ENCODE peak calls at places on chromosomes 3 and 15, in four cellular contexts. L is astrocyte, J is GM12865, C is fibroblast of mammary gland. X is an unnamed sample.

GRCh38 chr3:143226678-143227291 is 107.2 kb downstream of the CHST2 start:
- DNase-seq in L (no peak), J (no peak), C (no peak), X (no peak)

GRCh38 chr3:148873270-148873927 is 8.3 kb downstream of the CPA3 start:
- DNase-seq in L (peak), J (no peak), C (no peak), X (no peak)

GRCh38 chr3:49132437-49133225 is at the start of gene LAMB2:
- DNase-seq in L (peak), J (no peak), C (peak), X (peak)

GRCh38 chr3:72995337-72995736 is 1.3 kb upstream of the PPP4R2 start:
- DNase-seq in L (no peak), J (no peak), C (no peak), X (no peak)

GRCh38 chr3:123036352-123037014 is 8.9 kb upstream of the SEMA5B start:
- DNase-seq in L (no peak), J (no peak), C (peak), X (no peak)

GRCh38 chr15:41650806-41651205 is 9.4 kb upstream of the MGA start:
- DNase-seq in L (no peak), J (no peak), C (no peak), X (no peak)

GRCh38 chr3:59212128-59212764 is 162.4 kb upstream of the CFAP20DC start:
- DNase-seq in L (peak), J (peak), C (peak), X (no peak)

GRCh38 chr3:71345429-71346027 is 238.0 kb downstream of the FOXP1 start:
- DNase-seq in L (no peak), J (no peak), C (peak), X (no peak)

GRCh38 chr15:90400759-90401314 is 12.8 kb downstream of the IQGAP1 start:
- DNase-seq in L (peak), J (peak), C (peak), X (peak)

GRCh38 chr3:64848822-64849221 is 161.0 kb upstream of the ADAMTS9 start:
- DNase-seq in L (no peak), J (no peak), C (peak), X (no peak)

GRCh38 chr15:66151809-66152208 is 101.7 kb downstream of the MEGF11 start:
- DNase-seq in L (no peak), J (no peak), C (no peak), X (no peak)

GRCh38 chr3:75321060-75321459 is 343.1 kb upstream of the FRG2C start:
- DNase-seq in L (no peak), J (no peak), C (no peak), X (no peak)

GRCh38 chr3:125313060-125313635 is 62.0 kb downstream of the ZNF148 start:
- DNase-seq in L (peak), J (no peak), C (peak), X (no peak)

GRCh38 chr3:19652336-19652735 is 281.7 kb downstream of the EFHB start:
- DNase-seq in L (no peak), J (no peak), C (no peak), X (no peak)

GRCh38 chr3:89971329-89971728 is 863.9 kb downstream of the EPHA3 start:
- DNase-seq in L (no peak), J (no peak), C (no peak), X (no peak)

GRCh38 chr15:58462973-58463663 is 31.3 kb downstream of the LIPC start:
- DNase-seq in L (no peak), J (no peak), C (no peak), X (no peak)

GRCh38 chr15:38176155-38176554 is 76.5 kb upstream of the SPRED1 start:
- DNase-seq in L (peak), J (peak), C (peak), X (no peak)

GRCh38 chr15:96336643-96337353 is 6.3 kb downstream of the NR2F2 start:
- DNase-seq in L (peak), J (no peak), C (peak), X (no peak)

GRCh38 chr3:16897254-16897926 is 12.6 kb downstream of the PLCL2 start:
- DNase-seq in L (no peak), J (peak), C (peak), X (no peak)

GRCh38 chr3:186823391-186823790 is 17.1 kb upstream of the RFC4 start:
- DNase-seq in L (peak), J (no peak), C (peak), X (no peak)

DNA sequence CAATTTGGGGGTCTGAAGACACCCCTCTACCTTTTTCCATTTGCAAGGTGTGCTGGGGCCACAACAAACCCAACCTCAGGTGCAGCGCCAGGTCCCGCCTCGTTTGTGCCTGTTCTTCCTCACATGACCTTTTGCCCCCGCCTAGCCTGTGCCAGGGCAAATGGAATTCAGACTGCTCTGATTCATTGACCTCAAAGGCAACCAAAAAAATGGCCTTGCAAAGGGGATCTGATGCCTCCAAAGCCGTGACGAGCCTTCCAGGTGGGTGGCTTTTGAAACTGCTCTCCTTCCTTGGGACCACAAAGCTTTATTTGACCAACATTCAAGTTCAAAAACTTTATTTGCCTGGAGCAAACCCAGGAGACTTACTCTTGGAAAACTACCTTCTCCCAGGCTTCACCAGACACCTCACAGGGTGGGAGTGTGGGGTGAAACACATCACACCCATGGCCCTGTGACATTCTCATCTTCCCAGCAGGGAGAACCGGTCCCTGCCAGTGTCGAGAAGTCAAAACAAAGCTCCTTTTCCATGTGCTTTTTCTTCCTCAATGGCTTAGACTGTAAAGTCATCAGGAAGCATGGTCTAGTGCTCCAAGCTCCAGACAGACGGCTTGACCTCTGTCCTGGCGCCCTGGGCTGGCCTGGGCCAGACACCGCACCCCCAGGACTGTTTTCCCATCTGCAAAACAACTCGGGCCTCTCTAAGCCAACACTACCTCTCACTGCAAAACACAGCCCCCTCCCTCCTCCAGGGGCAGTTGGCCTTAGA is 103.9 kb upstream of the HES1 start:
- DNase-seq in L (peak), J (no peak), C (no peak), X (no peak)
- TF ChIP-seq CTCF in L (no peak), J (no peak), C (no peak), X (no peak)

GRCh38 chr15:52218816-52219215 is 27.6 kb upstream of the GNB5 start:
- DNase-seq in L (no peak), J (no peak), C (no peak), X (peak)

GRCh38 chr15:52220896-52221660 is 29.9 kb upstream of the GNB5 start:
- DNase-seq in L (no peak), J (peak), C (no peak), X (peak)

GRCh38 chr15:52220251-52220650 is 29.1 kb upstream of the GNB5 start:
- DNase-seq in L (no peak), J (no peak), C (no peak), X (peak)

GRCh38 chr15:52214553-52214952 is 23.4 kb upstream of the GNB5 start:
- DNase-seq in L (no peak), J (no peak), C (no peak), X (no peak)

DNA sequence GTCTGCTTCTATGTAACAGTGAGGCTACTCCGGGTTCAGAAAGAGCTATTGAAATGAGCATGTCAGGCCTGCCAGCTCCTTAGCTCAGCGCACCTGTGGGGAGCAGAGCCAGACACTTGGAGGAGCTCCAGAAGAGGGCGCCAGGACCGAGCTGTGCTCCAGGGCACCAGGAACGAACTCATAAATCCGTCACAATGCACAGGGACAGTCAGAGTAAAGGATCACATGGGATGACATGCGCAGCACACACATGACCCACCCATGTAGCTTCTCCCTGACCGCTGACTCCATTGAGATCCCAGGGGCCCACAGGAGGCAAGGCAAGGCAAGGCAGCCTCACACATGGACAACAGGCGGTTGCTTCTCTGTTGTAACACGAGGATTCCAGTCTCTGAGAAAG is 26.0 kb upstream of the GNB5 start:
- DNase-seq in L (no peak), J (peak), C (no peak), X (peak)
- TF ChIP-seq CTCF in L (no peak), J (peak), C (no peak), X (peak)

DNA sequence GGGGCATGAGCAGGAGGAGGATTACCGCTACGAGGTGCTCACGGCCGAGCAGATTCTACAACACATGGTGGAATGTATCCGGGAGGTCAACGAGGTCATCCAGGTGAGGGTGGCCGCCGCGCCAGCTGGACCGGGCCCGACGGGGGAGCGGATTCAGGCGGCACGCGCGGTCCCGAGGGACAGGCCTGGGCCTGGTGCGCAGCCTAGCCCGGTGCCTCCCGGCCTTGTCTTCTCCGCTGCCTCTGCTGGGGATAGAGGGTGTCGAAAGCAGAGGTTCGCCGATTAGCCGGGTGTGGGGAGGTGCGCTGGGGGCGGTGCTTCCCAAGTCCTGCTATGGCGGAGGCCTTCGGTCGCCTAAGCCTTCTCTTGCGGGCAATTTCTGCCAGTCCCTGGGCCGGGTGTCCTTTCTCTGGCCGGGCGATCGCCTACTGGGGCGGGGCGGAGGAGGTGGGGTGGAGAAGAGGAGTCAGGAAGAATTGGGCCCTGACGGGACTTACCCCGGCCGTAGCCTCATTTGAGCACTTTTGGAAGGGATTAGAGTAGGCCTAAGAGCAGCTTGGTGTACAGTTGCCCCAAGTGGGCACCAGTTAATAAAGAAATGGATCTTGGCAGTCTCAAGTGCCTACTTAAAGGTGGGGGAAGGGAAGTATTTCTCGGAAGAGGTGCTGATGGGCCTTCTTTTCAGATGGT is 927 bp downstream of the ARIH1 start:
- DNase-seq in L (peak), J (peak), C (peak), X (peak)
- TF ChIP-seq CTCF in L (no peak), J (peak), C (no peak), X (no peak)

DNA sequence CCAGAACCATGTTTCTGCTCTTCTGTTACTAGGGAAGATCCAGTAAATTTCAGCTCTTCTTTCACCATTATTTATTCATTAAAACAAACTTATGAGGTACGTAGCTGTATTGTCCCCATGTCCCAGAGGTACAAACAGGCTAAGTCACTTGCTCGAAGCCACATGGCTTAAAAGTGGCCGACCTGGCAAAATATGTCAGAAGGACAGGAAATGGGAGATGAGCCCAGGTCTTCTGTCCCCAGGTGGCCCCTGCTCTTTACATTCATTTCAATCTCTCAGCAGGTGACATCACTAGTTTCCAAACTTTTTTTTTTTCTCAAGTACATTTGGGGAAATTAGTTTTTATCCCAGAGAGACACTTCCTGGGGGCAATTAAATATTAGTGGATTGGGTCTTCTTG is 34.1 kb upstream of the LPP start:
- DNase-seq in L (no peak), J (no peak), C (no peak), X (no peak)
- TF ChIP-seq CTCF in L (no peak), J (no peak), C (no peak), X (no peak)

GRCh38 chr15:43370975-43371974 is at the start of the genes TUBGCP4 and ZSCAN29:
- DNase-seq in L (peak), J (peak), C (peak), X (peak)
- TF ChIP-seq CTCF in L (no peak), J (peak), C (no peak), X (peak)

GRCh38 chr3:99400352-99400751 is 238.0 kb upstream of the COL8A1 start:
- DNase-seq in L (no peak), J (no peak), C (no peak), X (no peak)

GRCh38 chr3:99394831-99395733 is 243.3 kb upstream of the COL8A1 start:
- DNase-seq in L (peak), J (no peak), C (peak), X (no peak)

DNA sequence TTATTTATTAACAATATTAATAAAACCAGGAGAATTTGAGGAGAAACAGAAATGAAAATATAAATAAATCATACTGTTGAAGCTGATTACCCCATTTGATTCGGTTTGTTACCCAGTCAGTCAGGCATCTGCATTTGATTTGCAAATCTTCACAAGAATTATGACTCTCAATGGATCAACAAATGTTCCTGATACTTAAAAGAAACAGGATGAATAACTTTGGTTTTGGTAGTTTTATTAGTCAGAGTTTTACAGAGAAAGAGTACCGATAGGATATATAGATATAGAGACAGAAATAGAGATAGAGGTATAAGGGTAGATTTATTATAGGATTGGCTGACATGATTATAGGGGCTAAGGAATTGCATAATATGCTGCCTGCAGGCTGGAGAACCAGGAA is 241.7 kb upstream of the COL8A1 start:
- DNase-seq in L (peak), J (no peak), C (peak), X (no peak)
- TF ChIP-seq CTCF in L (no peak), J (no peak), C (no peak), X (no peak)

GRCh38 chr15:47588968-47589367 is 128.3 kb upstream of the SEMA6D start:
- DNase-seq in L (no peak), J (no peak), C (no peak), X (no peak)
- TF ChIP-seq CTCF in L (no peak), J (no peak), C (peak), X (no peak)